ENCODE peak calls at places on chromosomes 3 and 15, in nine cellular contexts. Q is GM10248, Y is SK-N-SH, W is neural progenitor cell, H is progenitor cell of endocrine pancreas, U is HL-60, O is omental fat pad, K is epithelial cell of esophagus, Z is heart left ventricle. G is an unnamed sample.

GRCh38 chr3:115760722-115761121 is 137.4 kb downstream of the GAP43 start:
- DNase-seq in Q (no peak), Y (peak; percentile 65), W (no peak), H (no peak), U (no peak), O (no peak), K (no peak), Z (no peak), G (no peak)

GRCh38 chr3:165983284-165983683 is 146.1 kb upstream of the BCHE start:
- DNase-seq in Q (no peak), Y (no peak), W (no peak), H (no peak), U (no peak), O (no peak), K (peak; percentile 20), Z (no peak), G (no peak)

GRCh38 chr3:123341871-123342630 is 106.8 kb downstream of the ADCY5 start:
- DNase-seq in Q (no peak), Y (no peak), W (no peak), H (no peak), U (no peak), O (no peak), K (no peak), Z (peak; percentile 39), G (no peak)

GRCh38 chr3:114284644-114285043 is 9.2 kb upstream of the TIGIT start:
- DNase-seq in Q (no peak), Y (no peak), W (no peak), H (no peak), U (no peak), O (no peak), K (no peak), Z (no peak), G (no peak)

GRCh38 chr3:141940204-141940776 is 63.8 kb downstream of the ATP1B3 start:
- DNase-seq in Q (no peak), Y (peak; percentile 77), W (peak; percentile 15), H (no peak), U (peak; percentile 52), O (no peak), K (peak; percentile 99), Z (no peak), G (no peak)

GRCh38 chr3:21544076-21544462 is 206.9 kb downstream of the ZNF385D start:
- DNase-seq in Q (no peak), Y (no peak), W (no peak), H (no peak), U (peak; percentile 38), O (no peak), K (no peak), Z (no peak), G (no peak)

GRCh38 chr15:39698444-39699390 is 83.9 kb downstream of the FSIP1 start:
- DNase-seq in Q (no peak), Y (no peak), W (no peak), H (no peak), U (peak; percentile 21), O (no peak), K (no peak), Z (no peak), G (no peak)

GRCh38 chr3:129082026-129082425 is 21.4 kb downstream of the GP9 start:
- DNase-seq in Q (no peak), Y (no peak), W (no peak), H (no peak), U (no peak), O (no peak), K (no peak), Z (no peak), G (no peak)

GRCh38 chr3:145915787-145916186 is 245.2 kb downstream of the PLOD2 start:
- DNase-seq in Q (no peak), Y (no peak), W (no peak), H (no peak), U (no peak), O (no peak), K (no peak), Z (no peak), G (no peak)

GRCh38 chr3:37590328-37591079 is 271.2 kb upstream of the CTDSPL start:
- DNase-seq in Q (no peak), Y (no peak), W (no peak), H (no peak), U (no peak), O (no peak), K (no peak), Z (peak; percentile 64), G (no peak)

GRCh38 chr3:129560931-129561594 is 18.1 kb downstream of the H1-8 start:
- DNase-seq in Q (no peak), Y (peak; percentile 91), W (no peak), H (no peak), U (no peak), O (no peak), K (no peak), Z (peak; percentile 94), G (no peak)

GRCh38 chr15:36066757-36067156 is 512.7 kb upstream of the CDIN1 start:
- DNase-seq in Q (no peak), Y (no peak), W (peak; percentile 16), H (no peak), U (no peak), O (no peak), K (peak; percentile 54), Z (peak; percentile 26), G (no peak)

GRCh38 chr15:77851086-77851485 is 218.4 kb upstream of the LINGO1 start:
- DNase-seq in Q (no peak), Y (no peak), W (no peak), H (no peak), U (no peak), O (no peak), K (no peak), Z (no peak), G (no peak)

GRCh38 chr15:58407786-58408185 is 24.0 kb upstream of the LIPC start:
- DNase-seq in Q (no peak), Y (no peak), W (peak; percentile 19), H (no peak), U (no peak), O (no peak), K (no peak), Z (no peak), G (no peak)

GRCh38 chr3:24440764-24441464 is 53.7 kb downstream of the THRB start:
- DNase-seq in Q (no peak), Y (no peak), W (no peak), H (no peak), U (no peak), O (no peak), K (no peak), Z (no peak), G (no peak)
- TF ChIP-seq CTCF in Q (no peak), Y (no peak), W (no peak), H (no peak), U (no peak), O (no peak), K (no peak), Z (no peak), G (no peak)

DNA sequence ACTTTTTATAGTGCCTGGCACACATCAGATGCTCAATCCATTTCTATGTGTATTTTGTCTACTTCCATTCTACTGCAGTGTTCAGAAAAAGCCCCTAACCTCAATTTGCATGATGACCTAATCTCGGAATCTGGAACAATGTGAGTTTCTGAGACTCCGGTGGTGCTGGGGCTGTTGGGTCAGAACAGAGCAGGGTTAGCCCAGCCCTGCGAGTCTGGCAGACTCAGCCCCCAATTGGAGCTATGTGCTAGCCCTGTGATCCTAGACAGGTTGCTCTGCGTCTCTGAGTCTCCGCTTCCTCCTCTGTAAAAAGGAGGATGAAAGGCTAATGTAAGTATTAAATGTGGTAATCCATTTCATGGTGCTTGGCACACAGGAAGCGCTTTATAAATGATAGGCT is 95.0 kb upstream of the ICE2 start:
- DNase-seq in Q (no peak), Y (no peak), W (no peak), H (no peak), U (no peak), O (no peak), K (no peak), Z (no peak), G (no peak)
- TF ChIP-seq CTCF in Q (no peak), Y (no peak), W (no peak), H (no peak), U (no peak), O (no peak), K (no peak), Z (no peak), G (no peak)

GRCh38 chr3:16188071-16188470 is 13.6 kb downstream of the GALNT15 start:
- DNase-seq in Q (no peak), Y (no peak), W (no peak), H (no peak), U (no peak), O (no peak), K (no peak), Z (no peak), G (no peak)
- TF ChIP-seq CTCF in Q (no peak), Y (no peak), W (no peak), H (no peak), U (no peak), O (no peak), K (no peak), Z (no peak), G (peak; percentile 38)

DNA sequence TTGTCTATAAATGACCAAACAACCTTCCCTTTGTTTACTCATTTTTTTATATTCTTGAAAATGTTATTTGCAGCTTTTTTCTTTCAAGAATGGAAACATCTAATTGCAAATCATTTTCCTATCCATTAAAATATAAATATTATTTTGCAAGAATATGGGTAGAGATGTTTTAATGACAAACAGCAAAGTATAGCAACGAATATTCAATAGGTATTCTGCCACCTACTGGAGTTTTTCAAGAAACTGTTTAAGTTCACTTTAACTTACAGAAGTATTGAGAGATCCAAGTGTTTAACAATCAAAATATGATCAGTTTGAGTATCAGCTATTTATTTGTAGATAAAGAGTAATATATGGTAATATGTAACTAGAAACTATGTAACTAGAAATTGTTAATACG is 6.9 kb upstream of the EOGT start:
- DNase-seq in Q (no peak), Y (no peak), W (no peak), H (no peak), U (no peak), O (no peak), K (no peak), Z (no peak), G (no peak)
- TF ChIP-seq CTCF in Q (peak; percentile 27), Y (peak; percentile 64), W (peak; percentile 47), H (peak; percentile 45), U (no peak), O (no peak), K (peak; percentile 13), Z (peak; percentile 16), G (peak; percentile 52)